ENCODE peak calls at places on chromosome 2, in eight cellular contexts. B, H, D, A, K, J, X and T are unnamed samples.

GRCh38 chr2:232315049-232315922 is 63.3 kb upstream of the ALPP start:
- DNase-seq in A (no peak), H (no peak), K (peak), B (peak), D (peak), X (no peak), J (peak), T (no peak)

GRCh38 chr2:96386470-96386869 is 50.9 kb downstream of the NCAPH start:
- DNase-seq in A (no peak), D (no peak), B (no peak), J (no peak), H (no peak), X (no peak), K (no peak), T (no peak)

GRCh38 chr2:189657867-189658266 is 3.4 kb upstream of the ASNSD1 start:
- DNase-seq in J (peak), X (no peak), B (no peak), K (peak), A (no peak), H (no peak), D (peak), T (peak)

GRCh38 chr2:1855150-1855549 is 110.8 kb upstream of the PXDN start:
- DNase-seq in H (no peak), D (no peak), A (peak), K (peak), B (no peak), J (no peak), X (peak), T (no peak)

GRCh38 chr2:186848873-186849578 is at the start of gene ZSWIM2:
- DNase-seq in B (peak), K (peak), X (peak), J (peak), H (peak), D (peak), A (peak), T (no peak)

GRCh38 chr2:219300022-219300421 is 9.2 kb downstream of the PTPRN start:
- DNase-seq in H (no peak), B (no peak), A (no peak), K (no peak), J (no peak), D (no peak), X (peak), T (no peak)

GRCh38 chr2:70367722-70368323 is 66.0 kb upstream of the FAM136A start:
- DNase-seq in D (peak), X (peak), A (peak), B (no peak), K (no peak), H (no peak), J (no peak), T (no peak)

GRCh38 chr2:26786207-26787023 is 559 bp downstream of the CENPA start:
- DNase-seq in B (no peak), H (peak), X (no peak), J (peak), K (no peak), A (no peak), D (no peak), T (no peak)

GRCh38 chr2:26401739-26402541 is at the start of gene DRC1:
- DNase-seq in X (peak), H (peak), K (peak), J (peak), A (peak), D (peak), B (no peak), T (peak)

GRCh38 chr2:186256540-186256939 is 229.5 kb upstream of the ZC3H15 start:
- DNase-seq in X (peak), K (peak), A (peak), H (peak), B (no peak), J (no peak), D (no peak), T (peak)

GRCh38 chr2:120978359-120979050 is 242.8 kb downstream of the GLI2 start:
- DNase-seq in X (no peak), J (no peak), B (no peak), K (peak), D (no peak), H (no peak), A (no peak), T (peak)

GRCh38 chr2:174546519-174547506 is 50.8 kb downstream of the WIPF1 start:
- DNase-seq in H (peak), K (peak), A (peak), X (peak), B (peak), J (peak), D (no peak), T (peak)

GRCh38 chr2:198596985-198597384 is 792.6 kb downstream of the PLCL1 start:
- DNase-seq in D (no peak), J (no peak), X (no peak), K (no peak), A (no peak), B (no peak), H (no peak), T (no peak)

GRCh38 chr2:190506666-190507065 is 27.9 kb downstream of the NEMP2 start:
- DNase-seq in A (no peak), K (no peak), D (peak), B (no peak), J (no peak), H (peak), X (no peak), T (no peak)

GRCh38 chr2:205868773-205869333 is 186.6 kb downstream of the NRP2 start:
- DNase-seq in A (no peak), H (no peak), J (peak), B (no peak), D (no peak), X (no peak), K (peak), T (no peak)

GRCh38 chr2:132916219-132916618 is 246.2 kb upstream of the LYPD1 start:
- DNase-seq in K (no peak), D (no peak), B (no peak), A (no peak), X (no peak), J (no peak), H (no peak), T (no peak)

GRCh38 chr2:47506436-47506835 is 103.5 kb downstream of the MSH2 start:
- DNase-seq in A (no peak), D (no peak), X (no peak), H (no peak), J (no peak), B (no peak), K (no peak), T (no peak)

GRCh38 chr2:11239718-11240462 is 84.6 kb downstream of the SLC66A3 start:
- DNase-seq in A (peak), K (peak), J (no peak), H (no peak), D (no peak), X (peak), B (no peak), T (no peak)

GRCh38 chr2:119491776-119492525 is 32.3 kb downstream of the SCTR start:
- DNase-seq in J (no peak), A (no peak), X (no peak), B (no peak), H (peak), D (peak), K (peak), T (peak)

GRCh38 chr2:241799522-241800197 is 9.3 kb upstream of the NEU4 start:
- DNase-seq in K (no peak), X (no peak), D (peak), H (no peak), B (no peak), A (no peak), J (no peak), T (peak)

GRCh38 chr2:107325983-107326786 is 440.2 kb upstream of the ST6GAL2 start:
- DNase-seq in D (no peak), H (no peak), B (no peak), K (peak), X (no peak), J (no peak), A (no peak), T (no peak)

GRCh38 chr2:218607436-218608115 is at the start of gene PLCD4:
- DNase-seq in H (no peak), K (peak), J (no peak), A (peak), X (peak), D (peak), B (no peak), T (no peak)

GRCh38 chr2:200026312-200026711 is 70.9 kb downstream of the MAIP1 start:
- DNase-seq in D (no peak), X (no peak), H (no peak), J (no peak), A (no peak), K (no peak), B (no peak), T (no peak)

GRCh38 chr2:188984680-188985079 is 10.5 kb downstream of the COL3A1 start:
- DNase-seq in D (no peak), X (no peak), K (peak), J (no peak), B (no peak), H (no peak), A (no peak), T (no peak)

GRCh38 chr2:35526741-35527140 is 828.8 kb upstream of the CRIM1 start:
- DNase-seq in B (no peak), H (no peak), D (no peak), A (no peak), X (peak), J (no peak), K (peak), T (no peak)

GRCh38 chr2:112345030-112346027 is 69.9 kb downstream of the ZC3H6 start:
- DNase-seq in A (no peak), B (no peak), H (peak), J (no peak), X (no peak), K (no peak), D (no peak), T (peak)

GRCh38 chr2:3864943-3865664 is 161.7 kb downstream of the DCDC2C start:
- DNase-seq in J (no peak), A (no peak), B (no peak), D (no peak), H (peak), X (no peak), K (no peak), T (no peak)